ENCODE peak calls at places on chromosomes 4 and X, in four cellular contexts. U, E, Z and O are unnamed samples.

GRCh38 chr4:73421708-73422457 is 14.1 kb upstream of the AFP start:
- DNase-seq in U (no peak), E (no peak), Z (no peak), O (no peak)

GRCh38 chr4:116599859-116600258 is 485.5 kb downstream of the TRAM1L1 start:
- DNase-seq in U (no peak), E (no peak), Z (no peak), O (peak; percentile 18)

GRCh38 chr4:144014808-144015207 is 4.4 kb downstream of the GYPB start:
- DNase-seq in U (no peak), E (no peak), Z (no peak), O (no peak)

GRCh38 chr4:176845636-176846035 is 52.9 kb upstream of the VEGFC start:
- DNase-seq in U (no peak), E (no peak), Z (no peak), O (no peak)

GRCh38 chr4:6568689-6569332 is 6.2 kb upstream of the MAN2B2 start:
- DNase-seq in U (no peak), E (no peak), Z (no peak), O (no peak)

GRCh38 chrX:12060489-12061260 is 77.6 kb upstream of the FRMPD4 start:
- DNase-seq in U (no peak), E (no peak), Z (no peak), O (no peak)

GRCh38 chr4:55989716-55990115 is 41.0 kb downstream of the CEP135 start:
- DNase-seq in U (no peak), E (no peak), Z (no peak), O (no peak)

GRCh38 chr4:56261027-56261426 is 126.3 kb downstream of the AASDH start:
- DNase-seq in U (no peak), E (peak; percentile 2), Z (no peak), O (no peak)

GRCh38 chr4:13484749-13485345 is 707 bp upstream of the RAB28 start:
- DNase-seq in U (no peak), E (no peak), Z (no peak), O (no peak)

GRCh38 chr4:71400788-71401187 is 62.0 kb downstream of the SLC4A4 start:
- DNase-seq in U (no peak), E (no peak), Z (no peak), O (no peak)

GRCh38 chrX:100587846-100588245 is 3.1 kb downstream of the TNMD start:
- DNase-seq in U (no peak), E (no peak), Z (no peak), O (no peak)

DNA sequence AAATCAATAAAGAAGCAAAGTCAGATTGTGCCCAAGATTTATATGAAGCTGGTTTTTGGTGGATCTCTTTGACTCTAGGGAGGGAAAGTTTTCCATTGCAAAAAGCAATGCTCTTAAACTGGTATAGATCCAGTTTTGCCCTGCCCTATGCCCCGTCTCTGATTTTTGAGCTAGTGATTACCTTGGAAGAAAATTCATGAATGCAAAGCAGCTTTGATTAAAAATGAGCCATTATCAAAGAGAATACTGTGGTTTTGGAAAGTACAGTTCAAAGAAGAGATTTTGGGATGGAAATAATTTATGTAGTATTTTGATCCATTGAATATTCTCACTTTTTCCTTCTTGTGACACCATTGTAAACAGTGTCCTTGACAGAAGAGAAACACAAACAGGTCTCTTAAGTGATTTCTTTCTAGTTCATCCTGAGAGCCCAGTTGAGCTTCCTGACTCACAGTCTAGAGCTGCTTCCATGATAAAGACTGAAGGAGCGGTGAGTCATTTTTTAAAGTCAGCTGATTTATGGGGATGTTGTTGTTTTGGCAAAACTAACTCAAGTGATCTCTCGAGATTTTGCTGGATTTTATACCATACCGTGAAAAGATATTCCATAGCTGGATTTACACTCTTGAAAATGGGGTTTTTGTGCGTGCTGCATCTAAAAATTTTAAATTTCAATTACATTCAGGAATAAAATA is 76.7 kb downstream of the AFF1 start:
- DNase-seq in U (no peak), E (no peak), Z (no peak), O (no peak)
- H3K4me1 ChIP-seq in U (no peaks in the 10 kb centered on the region), E (peaks cover 74% of the 10 kb centered on the region), Z (peaks cover 80% of the 10 kb centered on the region), O (peaks cover 1% of the 10 kb centered on the region)

GRCh38 chr4:76197971-76198410 is 15.6 kb downstream of the SCARB2 start:
- DNase-seq in U (peak; percentile 42), E (no peak), Z (peak; percentile 67), O (no peak)
- H3K27ac ChIP-seq in U (peak overlapping the region; percentile 63), E (no peak overlapping the region), Z (peak overlapping the region; percentile 87), O (no peak overlapping the region)

DNA sequence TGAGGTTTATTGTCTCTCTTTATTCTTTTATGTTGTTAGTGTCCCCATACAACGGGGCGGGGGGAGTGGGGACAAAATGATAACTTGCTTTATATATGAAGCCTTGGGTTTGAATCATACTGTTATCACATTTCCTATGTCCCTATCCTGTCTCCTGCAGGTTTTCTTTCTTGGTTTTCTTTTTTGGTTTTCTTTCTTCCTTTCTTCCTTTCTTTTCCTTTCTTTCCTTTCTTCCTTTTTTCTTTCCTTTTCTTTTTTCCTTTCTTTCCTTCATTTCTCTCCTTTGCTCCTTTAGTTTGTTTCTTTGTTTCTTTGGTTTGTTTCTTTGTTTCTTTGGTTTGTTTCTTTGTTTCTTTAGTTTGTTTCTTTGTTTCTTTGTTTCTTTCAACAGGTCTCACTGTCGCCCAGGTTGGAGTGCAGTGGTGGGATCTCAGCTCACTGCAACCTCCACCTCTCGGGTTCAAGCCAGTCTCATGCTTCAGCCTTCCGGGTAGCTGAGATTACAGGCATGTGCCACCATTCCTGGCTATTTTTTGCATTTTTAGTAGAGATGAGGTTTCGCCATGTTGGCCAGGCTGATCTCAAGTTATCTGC is 4.8 kb downstream of the FMR1 start:
- DNase-seq in U (no peak), E (no peak), Z (no peak), O (no peak)
- H3K4me1 ChIP-seq in U (no peaks in the 10 kb centered on the region), E (peaks cover 81% of the 10 kb centered on the region), Z (no peaks in the 10 kb centered on the region), O (no peaks in the 10 kb centered on the region)

GRCh38 chr4:153465922-153466636 is at the start of gene TMEM131L:
- DNase-seq in U (peak; percentile 60), E (peak; percentile 81), Z (peak; percentile 86), O (no peak)
- H3K27ac ChIP-seq in U (peak within 1 kb of the TSS; percentile 56), E (peak within 1 kb of the TSS; percentile 76), Z (peak within 1 kb of the TSS; percentile 95), O (no peak within 1 kb of the TSS)

GRCh38 chr4:87050596-87050995 is 115.8 kb downstream of the AFF1 start:
- DNase-seq in U (peak; percentile 58), E (no peak), Z (no peak), O (no peak)
- H3K4me1 ChIP-seq in U (peaks cover 3% of the 10 kb centered on the region), E (peaks cover 35% of the 10 kb centered on the region), Z (peaks cover 64% of the 10 kb centered on the region), O (peaks cover 2% of the 10 kb centered on the region)

GRCh38 chr4:10158355-10158942 is 41.9 kb upstream of the WDR1 start:
- DNase-seq in U (no peak), E (no peak), Z (peak; percentile 23), O (no peak)

GRCh38 chr4:10160280-10160856 is 43.8 kb upstream of the WDR1 start:
- DNase-seq in U (no peak), E (peak; percentile 28), Z (no peak), O (no peak)

GRCh38 chr4:10159671-10160070 is 43.1 kb upstream of the WDR1 start:
- DNase-seq in U (no peak), E (no peak), Z (no peak), O (no peak)

GRCh38 chr4:10161146-10161545 is 44.5 kb upstream of the WDR1 start:
- DNase-seq in U (no peak), E (no peak), Z (no peak), O (no peak)

GRCh38 chr4:10157478-10158354 is 41.1 kb upstream of the WDR1 start:
- DNase-seq in U (peak; percentile 40), E (peak; percentile 21), Z (peak; percentile 66), O (no peak)
- H3K27ac ChIP-seq in U (peak overlapping the region; percentile 59), E (no peak overlapping the region), Z (no peak overlapping the region), O (no peak overlapping the region)

GRCh38 chr4:140353836-140354235 is 19.6 kb upstream of the SCOC start:
- DNase-seq in U (no peak), E (peak; percentile 9), Z (no peak), O (no peak)
- H3K4me1 ChIP-seq in U (no peaks in the 10 kb centered on the region), E (peaks cover 13% of the 10 kb centered on the region), Z (peaks cover 23% of the 10 kb centered on the region), O (no peaks in the 10 kb centered on the region)